ENCODE peak calls at places on chromosomes 1 and 21, in nine cellular contexts. G is T-helper 2 cell; T is HT1080; Q is EH; R is stimulated activated effector memory CD8-positive, alpha-beta T cell treated with anti-CD3 and anti-CD28 coated beads, Interleukin-12 subunit alpha, Interleukin-12 subunit beta, amount 100 ng/mL, for 72 hours; K is adrenal gland; O is body of pancreas; X is HuH-7.5; Y is Daoy. I is an unnamed sample.
A peak's percentile ranks its signal among the peaks of the same experiment; 100 is the strongest.

GRCh38 chr21:41217656-41218380 is 49.9 kb downstream of the BACE2 start:
- DNase-seq in O (no peak), Q (peak; percentile 36), T (no peak), R (no peak), Y (peak; percentile 76), K (no peak), G (no peak), X (no peak), I (peak; percentile 81)

GRCh38 chr1:159786966-159787365 is 6.2 kb downstream of the DUSP23 start:
- DNase-seq in K (peak; percentile 69), T (no peak), G (no peak), R (no peak), Y (no peak), Q (peak; percentile 32), O (no peak), X (no peak), I (no peak)

GRCh38 chr1:41598325-41598724 is 113.8 kb upstream of the EDN2 start:
- DNase-seq in G (no peak), X (no peak), Q (no peak), K (peak; percentile 6), R (no peak), O (no peak), T (no peak), Y (no peak), I (no peak)

GRCh38 chr1:116906812-116907211 is 2.9 kb upstream of the PTGFRN start:
- DNase-seq in O (no peak), Q (no peak), Y (no peak), X (no peak), R (no peak), K (no peak), T (no peak), G (no peak), I (no peak)

GRCh38 chr1:210250998-210251679 is 18.5 kb downstream of the SERTAD4 start:
- DNase-seq in R (no peak), K (peak; percentile 68), Q (peak; percentile 44), T (peak; percentile 84), Y (peak; percentile 87), X (no peak), O (peak; percentile 39), G (peak; percentile 14), I (peak; percentile 63)

GRCh38 chr21:44432841-44433790 is 22.2 kb upstream of the LRRC3 start:
- DNase-seq in Q (no peak), Y (no peak), X (no peak), T (no peak), O (no peak), K (no peak), G (no peak), R (no peak), I (peak; percentile 41)

GRCh38 chr1:14553711-14554110 is 44.8 kb upstream of the KAZN start:
- DNase-seq in Y (peak; percentile 37), K (no peak), R (no peak), O (no peak), G (no peak), Q (no peak), X (no peak), T (no peak), I (peak; percentile 45)

GRCh38 chr1:43766818-43767525 is 59.6 kb downstream of the ST3GAL3 start:
- DNase-seq in K (no peak), G (no peak), T (no peak), X (no peak), R (no peak), Q (no peak), O (no peak), Y (no peak), I (no peak)

GRCh38 chr1:77925536-77925935 is 37.1 kb downstream of the NEXN start:
- DNase-seq in T (no peak), O (no peak), K (no peak), Q (peak; percentile 68), Y (no peak), R (no peak), X (no peak), G (no peak), I (no peak)